ENCODE peak calls at places on chromosomes 12 and 14, in nine cellular contexts. T is ovary, O is sigmoid colon, A is tibial nerve, S is K562, B is A549, Q is GM12878, M is H1, K is HepG2. Y is an unnamed sample.

GRCh38 chr14:57982161-57982560 is 116.3 kb upstream of the SLC35F4 start:
- DNase-seq in T (no peak), O (no peak), A (no peak), S (no peak), B (no peak), Q (no peak), M (no peak), K (no peak), Y (no peak)

GRCh38 chr12:26370098-26370497 is 174.7 kb downstream of the SSPN start:
- DNase-seq in T (no peak), O (no peak), A (no peak), S (no peak), B (no peak), Q (no peak), M (no peak), K (no peak), Y (no peak)

GRCh38 chr12:6335451-6336078 is 6.3 kb downstream of the TNFRSF1A start:
- DNase-seq in T (peak), O (peak), A (peak), S (peak), B (peak), Q (peak), M (peak), K (peak), Y (peak)

GRCh38 chr14:105072381-105072861 is 7.2 kb upstream of the GPR132 start:
- DNase-seq in T (no peak), O (no peak), A (no peak), S (no peak), B (no peak), Q (no peak), M (no peak), K (no peak), Y (no peak)

GRCh38 chr12:114916531-114916930 is 232.6 kb upstream of the TBX3 start:
- DNase-seq in T (no peak), O (no peak), A (no peak), S (no peak), B (no peak), Q (no peak), M (no peak), K (no peak), Y (no peak)

GRCh38 chr12:108724054-108724889 is 7.0 kb downstream of the CORO1C start:
- DNase-seq in T (no peak), O (no peak), A (peak), S (peak), B (no peak), Q (no peak), M (no peak), K (no peak), Y (no peak)

GRCh38 chr14:102931580-102932285 is 9.3 kb downstream of the AMN start:
- DNase-seq in T (no peak), O (no peak), A (no peak), S (no peak), B (no peak), Q (no peak), M (no peak), K (no peak), Y (no peak)

GRCh38 chr14:24268225-24268624 is 3.2 kb downstream of the RABGGTA start:
- DNase-seq in T (no peak), O (no peak), A (no peak), S (no peak), B (no peak), Q (no peak), M (no peak), K (no peak), Y (no peak)

GRCh38 chr12:62291888-62292760 is 31.9 kb downstream of the USP15 start:
- DNase-seq in T (no peak), O (no peak), A (no peak), S (no peak), B (no peak), Q (no peak), M (no peak), K (peak), Y (no peak)

GRCh38 chr12:52045794-52046199 is 5.4 kb upstream of the NR4A1 start:
- DNase-seq in T (peak), O (peak), A (no peak), S (no peak), B (no peak), Q (no peak), M (no peak), K (no peak), Y (no peak)

GRCh38 chr14:59585891-59586554 is 9.4 kb upstream of the CCDC175 start:
- DNase-seq in T (no peak), O (no peak), A (no peak), S (no peak), B (no peak), Q (no peak), M (no peak), K (no peak), Y (no peak)

GRCh38 chr12:115763376-115763775 is 514.1 kb downstream of the MED13L start:
- DNase-seq in T (no peak), O (no peak), A (peak), S (no peak), B (no peak), Q (no peak), M (no peak), K (no peak), Y (no peak)

GRCh38 chr12:50055831-50056628 is 1.4 kb upstream of the ASIC1 start:
- DNase-seq in T (peak), O (no peak), A (peak), S (peak), B (peak), Q (no peak), M (peak), K (peak), Y (no peak)

GRCh38 chr14:70333703-70334102 is 25.8 kb downstream of the COX16 start:
- DNase-seq in T (no peak), O (no peak), A (no peak), S (no peak), B (no peak), Q (no peak), M (no peak), K (no peak), Y (no peak)

DNA sequence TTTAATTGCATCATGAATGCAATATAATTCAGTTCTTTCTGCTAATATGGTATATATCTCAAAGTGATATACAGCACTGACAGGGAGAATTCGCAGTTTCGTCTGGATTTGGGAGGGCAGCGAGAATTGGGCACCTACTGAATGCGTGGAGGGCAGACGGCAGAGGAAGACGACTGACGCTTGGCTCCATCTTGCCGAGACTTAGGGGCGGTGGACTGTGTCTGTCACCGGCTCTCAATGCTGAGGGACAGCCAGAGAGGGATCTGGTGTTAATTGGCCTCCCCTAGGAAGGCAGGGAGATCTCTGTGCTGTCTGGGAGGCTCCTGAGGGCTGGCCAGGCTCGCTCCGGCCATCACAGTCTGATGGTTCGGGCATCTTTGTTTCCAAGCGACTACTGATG is 217.5 kb downstream of the PHETA1 start:
- DNase-seq in T (no peak), O (no peak), A (no peak), S (no peak), B (no peak), Q (no peak), M (no peak), K (no peak), Y (no peak)
- TF ChIP-seq EP300 in T (no peak), O (no peak), A (no peak), S (no peak), B (no peak), Q (no peak), M (no peak), K (no peak), Y (no peak)

GRCh38 chr12:34257093-34257492 is 234.8 kb downstream of the ALG10 start:
- DNase-seq in T (no peak), O (no peak), A (no peak), S (peak), B (no peak), Q (no peak), M (no peak), K (no peak), Y (no peak)
- TF ChIP-seq CTCF in T (no peak), O (no peak), A (no peak), S (no peak), B (no peak), Q (no peak), M (no peak), K (no peak), Y (no peak)

GRCh38 chr12:4117386-4118016 is 156.1 kb upstream of the CCND2 start:
- DNase-seq in T (no peak), O (peak), A (no peak), S (no peak), B (no peak), Q (no peak), M (peak), K (no peak), Y (no peak)
- H3K27ac ChIP-seq in T (no peak), O (no peak), A (no peak), S (no peak), B (no peak), Q (peak), M (no peak), K (no peak), Y (no peak)

GRCh38 chr14:33432407-33433023 is 493.8 kb downstream of the NPAS3 start:
- DNase-seq in T (no peak), O (no peak), A (peak), S (peak), B (peak), Q (no peak), M (no peak), K (peak), Y (no peak)
- TF ChIP-seq EP300 in T (no peak), O (no peak), A (no peak), S (no peak), B (no peak), Q (no peak), M (no peak), K (no peak), Y (no peak)

DNA sequence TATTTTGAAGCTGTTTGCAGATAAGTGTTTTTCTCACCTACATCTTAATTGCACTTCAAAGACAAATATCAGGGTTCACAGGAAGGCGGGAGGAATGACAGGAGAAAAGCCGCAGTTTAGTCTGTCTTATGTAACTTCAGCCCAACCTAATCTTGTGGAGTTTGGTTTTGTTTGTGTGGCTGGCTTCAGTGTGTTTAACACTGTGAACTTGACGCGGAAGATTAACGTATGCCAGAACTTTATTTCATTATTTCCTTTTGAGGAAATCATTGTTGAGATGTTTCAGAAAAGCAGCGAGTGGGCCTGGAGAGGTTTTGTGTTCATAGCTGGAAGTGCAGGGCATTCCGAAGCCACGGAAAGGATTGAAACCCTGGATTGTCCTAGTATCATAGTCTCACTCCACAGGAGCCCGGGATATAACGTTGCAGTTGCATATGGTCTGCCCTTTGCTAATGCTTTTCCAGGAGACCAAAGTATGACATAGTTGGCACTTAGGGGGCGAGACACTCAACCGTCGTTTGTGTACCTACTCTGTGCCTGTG is 2.0 kb downstream of the PELI2 start:
- DNase-seq in T (peak), O (peak), A (peak), S (no peak), B (no peak), Q (no peak), M (no peak), K (no peak), Y (no peak)
- TF ChIP-seq CTCF in T (no peak), O (no peak), A (no peak), S (no peak), B (no peak), Q (no peak), M (no peak), K (no peak), Y (no peak)

GRCh38 chr12:96442906-96443305 is 42.7 kb upstream of the CDK17 start:
- DNase-seq in T (no peak), O (no peak), A (no peak), S (no peak), B (no peak), Q (no peak), M (no peak), K (no peak), Y (no peak)
- H3K27ac ChIP-seq in T (no peak), O (no peak), A (no peak), S (no peak), B (no peak), Q (no peak), M (no peak), K (no peak), Y (no peak)

DNA sequence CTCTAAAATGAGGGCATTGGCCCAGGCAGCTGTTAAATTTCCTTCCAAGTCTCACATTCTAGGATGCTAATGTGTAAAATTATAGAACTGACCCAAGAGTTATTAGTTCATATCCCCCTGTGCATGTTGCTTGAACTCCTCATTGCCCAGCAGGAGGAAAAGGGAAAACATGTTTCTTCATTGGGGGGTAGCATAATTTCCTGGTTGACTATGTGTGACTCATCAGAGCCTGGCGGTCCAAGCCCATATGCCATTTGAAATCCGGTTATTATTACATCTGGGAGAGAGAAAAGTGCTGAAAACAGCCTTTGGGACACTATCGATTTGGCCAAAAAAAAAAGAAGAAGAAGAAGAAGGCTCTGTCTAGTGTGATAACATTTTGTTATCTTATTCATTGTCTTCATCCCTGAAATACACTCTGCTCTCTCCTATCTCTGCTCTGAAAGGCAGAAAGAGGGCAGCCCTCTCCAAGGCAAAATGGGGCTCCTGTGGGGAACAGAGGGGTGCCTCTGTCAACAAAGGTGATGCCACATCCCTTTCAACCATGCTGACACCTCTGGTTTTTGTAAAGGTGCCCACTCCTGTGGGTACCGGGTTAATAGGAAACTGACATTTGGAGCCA is 114.2 kb downstream of the DAD1 start:
- DNase-seq in T (peak), O (no peak), A (no peak), S (no peak), B (no peak), Q (no peak), M (no peak), K (no peak), Y (no peak)
- TF ChIP-seq EP300 in T (no peak), O (no peak), A (no peak), S (no peak), B (no peak), Q (no peak), M (no peak), K (no peak), Y (no peak)

GRCh38 chr14:101888182-101888581 is 76.2 kb upstream of the DYNC1H1 start:
- DNase-seq in T (peak), O (no peak), A (no peak), S (no peak), B (no peak), Q (no peak), M (no peak), K (no peak), Y (no peak)

GRCh38 chr14:101891471-101891870 is 72.9 kb upstream of the DYNC1H1 start:
- DNase-seq in T (peak), O (peak), A (no peak), S (no peak), B (no peak), Q (no peak), M (no peak), K (no peak), Y (no peak)

GRCh38 chr14:101889366-101889765 is 75.0 kb upstream of the DYNC1H1 start:
- DNase-seq in T (peak), O (peak), A (no peak), S (no peak), B (no peak), Q (no peak), M (no peak), K (no peak), Y (no peak)

GRCh38 chr14:101887219-101887618 is 77.2 kb upstream of the DYNC1H1 start:
- DNase-seq in T (peak), O (no peak), A (no peak), S (no peak), B (no peak), Q (no peak), M (no peak), K (no peak), Y (no peak)

GRCh38 chr14:101889898-101890297 is 74.5 kb upstream of the DYNC1H1 start:
- DNase-seq in T (peak), O (no peak), A (no peak), S (no peak), B (no peak), Q (no peak), M (no peak), K (no peak), Y (no peak)
- TF ChIP-seq CTCF in T (no peak), O (no peak), A (no peak), S (no peak), B (no peak), Q (peak), M (no peak), K (no peak), Y (no peak)

DNA sequence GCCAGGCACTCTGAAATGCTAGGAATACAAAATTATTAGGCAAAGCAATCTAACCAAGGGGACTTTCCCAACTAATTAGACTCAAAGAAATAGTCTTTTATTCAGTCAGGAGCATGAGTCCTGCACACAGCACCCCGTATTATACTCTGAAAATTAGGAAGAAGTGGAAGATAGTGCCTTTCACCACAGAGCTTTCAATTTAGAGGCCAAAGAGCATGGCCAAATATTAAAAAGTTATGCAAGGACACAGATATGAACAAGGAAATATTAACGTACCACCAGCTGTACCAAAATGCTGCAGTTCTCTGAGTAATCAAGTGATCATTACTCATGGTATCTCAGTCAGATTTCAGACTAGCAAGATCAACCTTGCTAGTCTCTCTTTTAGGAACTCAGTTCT is 22.6 kb upstream of the MDM2 start:
- DNase-seq in T (no peak), O (no peak), A (no peak), S (no peak), B (no peak), Q (no peak), M (no peak), K (no peak), Y (no peak)
- H3K27ac ChIP-seq in T (no peak), O (no peak), A (no peak), S (no peak), B (peak), Q (no peak), M (no peak), K (peak), Y (peak)